ENCODE peak calls at places on chromosomes 3 and 15, in nine cellular contexts. N is T-helper 9 cell; K is Peyer's patch; J is T follicular helper cell; O is mucosa of descending colon; E is AML-193; B is CD8-positive, alpha-beta T cell; W is left cardiac atrium; Z is heart left ventricle. P is an unnamed sample.

GRCh38 chr15:90071220-90071807 is 31.0 kb downstream of the IDH2 start:
- DNase-seq in N (peak; percentile 68), K (peak; percentile 89), J (peak; percentile 71), O (no peak), E (peak; percentile 85), B (peak; percentile 71), W (peak; percentile 90), Z (peak; percentile 89), P (peak; percentile 88)

GRCh38 chr3:142724682-142725351 is 983 bp downstream of the TRPC1 start:
- DNase-seq in N (no peak), K (peak; percentile 16), J (no peak), O (no peak), E (no peak), B (no peak), W (peak; percentile 60), Z (peak; percentile 35), P (peak; percentile 61)

GRCh38 chr3:109224333-109224732 is 87.8 kb downstream of the C3orf85 start:
- DNase-seq in N (no peak), K (no peak), J (no peak), O (no peak), E (peak; percentile 1), B (no peak), W (no peak), Z (no peak), P (no peak)

GRCh38 chr3:732326-732928 is 360.4 kb upstream of the CNTN6 start:
- DNase-seq in N (no peak), K (no peak), J (no peak), O (no peak), E (no peak), B (no peak), W (no peak), Z (no peak), P (no peak)

GRCh38 chr3:57952208-57952631 is 56.0 kb upstream of the FLNB start:
- DNase-seq in N (no peak), K (no peak), J (no peak), O (peak; percentile 67), E (no peak), B (no peak), W (peak; percentile 82), Z (peak; percentile 82), P (peak; percentile 64)

GRCh38 chr3:101878589-101878988 is 29.3 kb downstream of the NFKBIZ start:
- DNase-seq in N (no peak), K (no peak), J (no peak), O (no peak), E (no peak), B (no peak), W (no peak), Z (no peak), P (no peak)

GRCh38 chr3:140050977-140051957 is 116.3 kb downstream of the CLSTN2 start:
- DNase-seq in N (no peak), K (no peak), J (no peak), O (no peak), E (peak; percentile 28), B (no peak), W (no peak), Z (peak; percentile 24), P (no peak)

GRCh38 chr3:27317096-27317495 is 52.1 kb downstream of the NEK10 start:
- DNase-seq in N (no peak), K (no peak), J (no peak), O (no peak), E (no peak), B (no peak), W (no peak), Z (no peak), P (no peak)

GRCh38 chr3:14537590-14538450 is 2.3 kb downstream of the GRIP2 start:
- DNase-seq in N (no peak), K (no peak), J (no peak), O (peak; percentile 32), E (no peak), B (no peak), W (peak; percentile 32), Z (peak; percentile 77), P (peak; percentile 76)